ENCODE peak calls at places on chromosomes 13 and 19, in six cellular contexts. One of them, this sample, is unnamed.

GRCh38 chr13:41465215-41465907 is 8.0 kb downstream of the RGCC start:
- DNase-seq in K562: peak; percentile 63
- DNase-seq in GM12878: peak; percentile 88
- DNase-seq in H1: no peak
- DNase-seq in HepG2: no peak
- DNase-seq in SK-N-SH: no peak
- DNase-seq in this sample: peak; percentile 62

GRCh38 chr19:44846455-44847143 is 502 bp downstream of the NECTIN2 start:
- DNase-seq in HepG2: no peak
- DNase-seq in K562: peak; percentile 12
- DNase-seq in H1: peak; percentile 95
- DNase-seq in GM12878: no peak
- DNase-seq in SK-N-SH: peak; percentile 48
- DNase-seq in this sample: no peak

GRCh38 chr13:112742583-112742982 is 52.7 kb downstream of the ATP11A start:
- DNase-seq in GM12878: no peak
- DNase-seq in H1: no peak
- DNase-seq in SK-N-SH: no peak
- DNase-seq in HepG2: no peak
- DNase-seq in K562: no peak
- DNase-seq in this sample: no peak

GRCh38 chr19:6963937-6964336 is 57.3 kb downstream of the MBD3L2B start:
- DNase-seq in K562: peak; percentile 30
- DNase-seq in SK-N-SH: no peak
- DNase-seq in GM12878: no peak
- DNase-seq in HepG2: no peak
- DNase-seq in H1: peak; percentile 43
- DNase-seq in this sample: peak; percentile 25

GRCh38 chr19:28686741-28687140 is 526.2 kb downstream of the UQCRFS1 start:
- DNase-seq in H1: no peak
- DNase-seq in GM12878: no peak
- DNase-seq in HepG2: no peak
- DNase-seq in SK-N-SH: no peak
- DNase-seq in K562: peak; percentile 16
- DNase-seq in this sample: no peak

GRCh38 chr19:50046649-50047503 is 21.1 kb downstream of the ZNF473 start:
- DNase-seq in HepG2: peak; percentile 60
- DNase-seq in K562: peak; percentile 67
- DNase-seq in SK-N-SH: peak; percentile 50
- DNase-seq in GM12878: no peak
- DNase-seq in H1: peak; percentile 84
- DNase-seq in this sample: peak; percentile 18

GRCh38 chr19:42693760-42694350 is 46.4 kb downstream of the PSG3 start:
- DNase-seq in HepG2: peak; percentile 49
- DNase-seq in K562: peak; percentile 44
- DNase-seq in H1: no peak
- DNase-seq in GM12878: no peak
- DNase-seq in SK-N-SH: peak; percentile 52
- DNase-seq in this sample: no peak

GRCh38 chr19:44718441-44719261 is 19.7 kb downstream of the CEACAM16 start:
- DNase-seq in K562: no peak
- DNase-seq in H1: peak; percentile 74
- DNase-seq in HepG2: peak; percentile 98
- DNase-seq in GM12878: no peak
- DNase-seq in SK-N-SH: no peak
- DNase-seq in this sample: no peak

GRCh38 chr13:45718063-45718462 is 15.9 kb downstream of the CBY2 start:
- DNase-seq in H1: no peak
- DNase-seq in SK-N-SH: peak; percentile 48
- DNase-seq in HepG2: peak; percentile 13
- DNase-seq in GM12878: no peak
- DNase-seq in K562: peak; percentile 21
- DNase-seq in this sample: peak; percentile 24

GRCh38 chr13:79621449-79621848 is 140.5 kb downstream of the NDFIP2 start:
- DNase-seq in SK-N-SH: no peak
- DNase-seq in H1: no peak
- DNase-seq in GM12878: no peak
- DNase-seq in K562: no peak
- DNase-seq in HepG2: no peak
- DNase-seq in this sample: no peak

GRCh38 chr19:15398501-15399233 is 19.1 kb upstream of the AKAP8 start:
- DNase-seq in HepG2: no peak
- DNase-seq in H1: no peak
- DNase-seq in GM12878: no peak
- DNase-seq in K562: no peak
- DNase-seq in SK-N-SH: peak; percentile 16
- DNase-seq in this sample: no peak

GRCh38 chr13:81184556-81185265 is 843.8 kb upstream of the SPRY2 start:
- DNase-seq in HepG2: no peak
- DNase-seq in K562: no peak
- DNase-seq in SK-N-SH: no peak
- DNase-seq in H1: no peak
- DNase-seq in GM12878: no peak
- DNase-seq in this sample: no peak

GRCh38 chr19:36121486-36122124 is 6.3 kb downstream of the TBCB start:
- DNase-seq in H1: no peak
- DNase-seq in K562: no peak
- DNase-seq in SK-N-SH: peak; percentile 16
- DNase-seq in HepG2: no peak
- DNase-seq in GM12878: no peak
- DNase-seq in this sample: no peak

GRCh38 chr19:36488816-36489138 is 584 bp downstream of the ZNF566 start:
- DNase-seq in K562: peak; percentile 74
- DNase-seq in HepG2: peak; percentile 39
- DNase-seq in GM12878: no peak
- DNase-seq in SK-N-SH: peak; percentile 59
- DNase-seq in H1: no peak
- DNase-seq in this sample: no peak

GRCh38 chr19:45847661-45848060 is 15.3 kb downstream of the SYMPK start:
- DNase-seq in SK-N-SH: no peak
- DNase-seq in GM12878: no peak
- DNase-seq in HepG2: no peak
- DNase-seq in K562: no peak
- DNase-seq in H1: no peak
- DNase-seq in this sample: no peak

GRCh38 chr13:105327727-105328126 is 1207.7 kb downstream of the EFNB2 start:
- DNase-seq in GM12878: no peak
- DNase-seq in SK-N-SH: no peak
- DNase-seq in H1: no peak
- DNase-seq in K562: no peak
- DNase-seq in HepG2: no peak
- DNase-seq in this sample: no peak
- TF ChIP-seq GABPA in GM12878: no peak
- TF ChIP-seq GABPA in SK-N-SH: no peak
- TF ChIP-seq GABPA in H1: no peak
- TF ChIP-seq GABPA in K562: no peak
- TF ChIP-seq GABPA in HepG2: no peak
- TF ChIP-seq GABPA in this sample: no peak

DNA sequence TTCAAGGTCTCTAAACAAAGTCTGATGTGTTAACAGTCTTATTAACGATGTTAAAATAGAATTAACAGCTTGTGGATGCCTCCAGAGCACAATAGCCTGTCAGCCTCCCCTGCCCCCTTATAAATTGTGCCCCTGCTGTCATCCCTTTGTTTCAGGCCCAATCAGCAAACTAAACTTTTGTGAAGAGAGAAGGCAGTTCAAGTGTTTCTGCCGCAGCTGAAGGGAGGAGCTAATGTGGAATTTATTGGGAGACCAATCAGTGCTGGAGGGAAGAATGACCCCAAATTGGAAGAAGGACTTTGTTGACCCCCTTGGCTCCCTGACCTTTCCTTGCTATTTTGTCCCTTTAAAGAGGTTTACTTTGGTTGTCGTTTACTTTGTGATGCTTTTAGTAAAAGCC is 160.5 kb downstream of the TM9SF2 start:
- DNase-seq in GM12878: no peak
- DNase-seq in H1: peak; percentile 67
- DNase-seq in SK-N-SH: no peak
- DNase-seq in K562: no peak
- DNase-seq in HepG2: no peak
- DNase-seq in this sample: no peak
- H3K27ac ChIP-seq in GM12878: no peak overlapping the region
- H3K27ac ChIP-seq in H1: no peak overlapping the region
- H3K27ac ChIP-seq in SK-N-SH: no peak overlapping the region
- H3K27ac ChIP-seq in K562: no peak overlapping the region
- H3K27ac ChIP-seq in HepG2: no peak overlapping the region
- H3K27ac ChIP-seq in this sample: no peak overlapping the region

GRCh38 chr13:21522847-21523246 is 63.7 kb upstream of the ZDHHC20 start:
- DNase-seq in GM12878: no peak
- DNase-seq in H1: no peak
- DNase-seq in HepG2: no peak
- DNase-seq in SK-N-SH: no peak
- DNase-seq in K562: peak; percentile 81
- DNase-seq in this sample: no peak

GRCh38 chr13:21516806-21517205 is 57.7 kb upstream of the ZDHHC20 start:
- DNase-seq in H1: no peak
- DNase-seq in GM12878: no peak
- DNase-seq in SK-N-SH: peak; percentile 55
- DNase-seq in HepG2: no peak
- DNase-seq in K562: no peak
- DNase-seq in this sample: no peak

GRCh38 chr13:21518617-21519144 is 59.6 kb upstream of the ZDHHC20 start:
- DNase-seq in K562: no peak
- DNase-seq in SK-N-SH: no peak
- DNase-seq in H1: no peak
- DNase-seq in HepG2: no peak
- DNase-seq in GM12878: no peak
- DNase-seq in this sample: no peak

GRCh38 chr13:21522130-21522529 is 63.0 kb upstream of the ZDHHC20 start:
- DNase-seq in H1: no peak
- DNase-seq in SK-N-SH: no peak
- DNase-seq in GM12878: no peak
- DNase-seq in HepG2: no peak
- DNase-seq in K562: no peak
- DNase-seq in this sample: no peak

GRCh38 chr13:21517576-21517975 is 58.5 kb upstream of the ZDHHC20 start:
- DNase-seq in HepG2: no peak
- DNase-seq in H1: no peak
- DNase-seq in SK-N-SH: no peak
- DNase-seq in GM12878: no peak
- DNase-seq in K562: no peak
- DNase-seq in this sample: no peak
- TF ChIP-seq GABPA in HepG2: no peak
- TF ChIP-seq GABPA in H1: no peak
- TF ChIP-seq GABPA in SK-N-SH: no peak
- TF ChIP-seq GABPA in GM12878: no peak
- TF ChIP-seq GABPA in K562: no peak
- TF ChIP-seq GABPA in this sample: no peak

GRCh38 chr19:2524361-2524839 is 48.5 kb downstream of the GADD45B start:
- DNase-seq in K562: no peak
- DNase-seq in H1: no peak
- DNase-seq in GM12878: no peak
- DNase-seq in SK-N-SH: no peak
- DNase-seq in HepG2: no peak
- DNase-seq in this sample: no peak

GRCh38 chr19:2527171-2527570 is 51.2 kb downstream of the GADD45B start:
- DNase-seq in K562: no peak
- DNase-seq in SK-N-SH: no peak
- DNase-seq in H1: no peak
- DNase-seq in GM12878: no peak
- DNase-seq in HepG2: no peak
- DNase-seq in this sample: no peak

GRCh38 chr19:2523630-2524311 is 47.8 kb downstream of the GADD45B start:
- DNase-seq in H1: no peak
- DNase-seq in HepG2: no peak
- DNase-seq in K562: no peak
- DNase-seq in SK-N-SH: no peak
- DNase-seq in GM12878: no peak
- DNase-seq in this sample: no peak

GRCh38 chr19:2527716-2528115 is 51.8 kb downstream of the GADD45B start:
- DNase-seq in HepG2: no peak
- DNase-seq in H1: no peak
- DNase-seq in SK-N-SH: peak; percentile 12
- DNase-seq in GM12878: no peak
- DNase-seq in K562: no peak
- DNase-seq in this sample: no peak

GRCh38 chr19:2524840-2525723 is 49.2 kb downstream of the GADD45B start:
- DNase-seq in GM12878: no peak
- DNase-seq in HepG2: peak; percentile 68
- DNase-seq in K562: peak; percentile 32
- DNase-seq in SK-N-SH: no peak
- DNase-seq in H1: no peak
- DNase-seq in this sample: no peak
- H3K27ac ChIP-seq in GM12878: no peak overlapping the region
- H3K27ac ChIP-seq in HepG2: no peak overlapping the region
- H3K27ac ChIP-seq in K562: no peak overlapping the region
- H3K27ac ChIP-seq in SK-N-SH: peak overlapping the region; percentile 30
- H3K27ac ChIP-seq in H1: peak overlapping the region; percentile 37
- H3K27ac ChIP-seq in this sample: no peak overlapping the region

GRCh38 chr19:40397568-40397906 is 7.6 kb upstream of the HIPK4 start:
- DNase-seq in GM12878: no peak
- DNase-seq in K562: no peak
- DNase-seq in SK-N-SH: no peak
- DNase-seq in HepG2: no peak
- DNase-seq in H1: no peak
- DNase-seq in this sample: no peak

GRCh38 chr19:40400521-40400920 is 10.5 kb upstream of the HIPK4 start:
- DNase-seq in HepG2: no peak
- DNase-seq in GM12878: no peak
- DNase-seq in SK-N-SH: no peak
- DNase-seq in H1: no peak
- DNase-seq in K562: no peak
- DNase-seq in this sample: no peak

GRCh38 chr19:40395956-40396355 is 6.0 kb upstream of the HIPK4 start:
- DNase-seq in K562: no peak
- DNase-seq in H1: no peak
- DNase-seq in SK-N-SH: no peak
- DNase-seq in HepG2: no peak
- DNase-seq in GM12878: no peak
- DNase-seq in this sample: no peak

GRCh38 chr19:40396886-40397567 is 7.0 kb upstream of the HIPK4 start:
- DNase-seq in HepG2: no peak
- DNase-seq in H1: no peak
- DNase-seq in SK-N-SH: no peak
- DNase-seq in K562: no peak
- DNase-seq in GM12878: no peak
- DNase-seq in this sample: no peak

GRCh38 chr19:40398417-40399056 is 8.6 kb upstream of the HIPK4 start:
- DNase-seq in SK-N-SH: peak; percentile 78
- DNase-seq in HepG2: no peak
- DNase-seq in H1: peak; percentile 86
- DNase-seq in GM12878: no peak
- DNase-seq in K562: peak; percentile 90
- DNase-seq in this sample: peak; percentile 43
- TF ChIP-seq GABPA in SK-N-SH: no peak
- TF ChIP-seq GABPA in HepG2: no peak
- TF ChIP-seq GABPA in H1: no peak
- TF ChIP-seq GABPA in GM12878: no peak
- TF ChIP-seq GABPA in K562: no peak
- TF ChIP-seq GABPA in this sample: no peak

This sample was measured in HL-60.